ENCODE peak calls at places on chromosomes 3 and 15, in seven cellular contexts. J is psoas muscle, Q is uterus, F is mucosa of descending colon, E is esophagus squamous epithelium, I is BE2C, O is heart left ventricle. H is an unnamed sample.

GRCh38 chr15:71107501-71107815 is 7.8 kb upstream of the THSD4 start:
- DNase-seq in Q (no peak), F (no peak), E (no peak), O (no peak), I (no peak), J (no peak), H (no peak)

GRCh38 chr15:29550834-29551465 is 271.3 kb downstream of the TJP1 start:
- DNase-seq in F (no peak), Q (no peak), I (no peak), J (no peak), E (no peak), O (no peak), H (no peak)

GRCh38 chr3:37639922-37640321 is 221.8 kb upstream of the CTDSPL start:
- DNase-seq in J (no peak), Q (no peak), O (no peak), I (no peak), F (no peak), E (no peak), H (no peak)

GRCh38 chr3:62604746-62605351 is 231.5 kb upstream of the FEZF2 start:
- DNase-seq in E (no peak), I (no peak), O (no peak), F (no peak), J (no peak), Q (no peak), H (no peak)

GRCh38 chr15:69414702-69415161 is 583 bp downstream of the KIF23 start:
- DNase-seq in F (peak; percentile 17), O (no peak), J (no peak), I (peak; percentile 48), E (no peak), Q (no peak), H (peak; percentile 64)

GRCh38 chr15:78146437-78147154 is 2.6 kb upstream of the IDH3A start:
- DNase-seq in E (no peak), I (no peak), F (no peak), O (no peak), Q (no peak), J (no peak), H (no peak)

GRCh38 chr3:426056-426455 is 229.5 kb downstream of the CHL1 start:
- DNase-seq in I (no peak), O (no peak), J (no peak), F (no peak), Q (no peak), E (no peak), H (no peak)

GRCh38 chr3:16071246-16071645 is 103.2 kb upstream of the GALNT15 start:
- DNase-seq in I (no peak), O (no peak), J (no peak), E (no peak), F (peak; percentile 35), Q (no peak), H (no peak)

GRCh38 chr15:45401665-45402161 is 23.4 kb upstream of the GATM start:
- DNase-seq in J (no peak), I (no peak), F (no peak), E (no peak), O (no peak), Q (no peak), H (no peak)

GRCh38 chr3:66144792-66145733 is 75.7 kb upstream of the SLC25A26 start:
- DNase-seq in O (no peak), J (no peak), Q (no peak), F (no peak), I (no peak), E (no peak), H (no peak)

GRCh38 chr3:15291589-15292541 is 40.5 kb downstream of the SH3BP5 start:
- DNase-seq in O (no peak), I (no peak), Q (no peak), E (no peak), J (no peak), F (peak; percentile 35), H (no peak)

GRCh38 chr15:78873796-78874761 is 1.4 kb downstream of the MORF4L1 start:
- DNase-seq in Q (peak; percentile 30), J (no peak), F (peak; percentile 38), I (no peak), E (no peak), O (no peak), H (no peak)

GRCh38 chr15:69979269-69979668 is 118.4 kb downstream of the TLE3 start:
- DNase-seq in F (peak; percentile 42), O (no peak), I (no peak), J (no peak), E (no peak), Q (no peak), H (no peak)

GRCh38 chr15:44788748-44789147 is 52.4 kb downstream of the TRIM69 start:
- DNase-seq in F (no peak), O (no peak), J (no peak), E (no peak), Q (no peak), I (no peak), H (no peak)

GRCh38 chr3:185701891-185702563 is 115.9 kb downstream of the SENP2 start:
- DNase-seq in O (no peak), I (no peak), E (no peak), J (no peak), Q (no peak), F (no peak), H (no peak)

GRCh38 chr3:37174532-37175126 is at the start of gene LRRFIP2:
- DNase-seq in E (no peak), Q (no peak), I (no peak), O (no peak), J (no peak), F (no peak), H (no peak)

GRCh38 chr3:187740446-187741399 is 4.5 kb downstream of the BCL6 start:
- DNase-seq in E (no peak), I (peak; percentile 71), O (peak; percentile 76), Q (peak; percentile 82), J (peak; percentile 90), F (peak; percentile 79), H (peak; percentile 96)

GRCh38 chr3:36484386-36484785 is 104.1 kb downstream of the STAC start:
- DNase-seq in I (no peak), E (no peak), O (no peak), J (no peak), F (no peak), Q (no peak), H (no peak)

GRCh38 chr3:58386966-58387365 is 46.7 kb downstream of the PDHB start:
- DNase-seq in I (no peak), F (peak; percentile 10), O (peak; percentile 50), E (no peak), Q (peak; percentile 26), J (no peak), H (no peak)

GRCh38 chr3:157586293-157586692 is 83.1 kb upstream of the VEPH1 start:
- DNase-seq in O (no peak), E (no peak), Q (no peak), F (no peak), I (no peak), J (no peak), H (no peak)

GRCh38 chr15:94206463-94207167 is 24.7 kb upstream of the MCTP2 start:
- DNase-seq in J (no peak), F (no peak), I (no peak), O (no peak), Q (no peak), E (no peak), H (peak; percentile 95)

GRCh38 chr3:191263365-191263764 is 64.3 kb downstream of the OSTN start:
- DNase-seq in F (no peak), Q (no peak), O (no peak), J (no peak), I (no peak), E (no peak), H (no peak)

GRCh38 chr15:70210538-70210937 is 112.8 kb upstream of the TLE3 start:
- DNase-seq in O (no peak), I (no peak), E (no peak), F (no peak), J (no peak), Q (no peak), H (no peak)

GRCh38 chr3:81198766-81199165 is 562.7 kb downstream of the GBE1 start:
- DNase-seq in F (no peak), Q (no peak), O (no peak), J (no peak), E (no peak), I (no peak), H (no peak)

GRCh38 chr15:20657084-20657483 is 115.5 kb upstream of the GOLGA6L6 start:
- DNase-seq in E (no peak), O (no peak), I (no peak), Q (no peak), J (no peak), F (no peak), H (no peak)

GRCh38 chr15:90184119-90184785 is 16.9 kb upstream of the SEMA4B start:
- DNase-seq in O (peak; percentile 93), I (no peak), E (peak; percentile 22), Q (peak; percentile 89), J (peak; percentile 91), F (peak; percentile 91), H (peak; percentile 17)

GRCh38 chr15:79007066-79007465 is 62.2 kb upstream of the CTSH start:
- DNase-seq in Q (no peak), J (peak; percentile 53), O (no peak), I (peak; percentile 60), F (peak; percentile 70), E (no peak), H (no peak)

GRCh38 chr3:195698325-195699147 is 22.2 kb upstream of the MUC20 start:
- DNase-seq in E (no peak), I (no peak), O (no peak), F (no peak), J (no peak), Q (no peak), H (no peak)
- TF ChIP-seq CTCF in E (no peak), I (no peak), O (no peak), F (no peak), J (no peak), Q (no peak), H (no peak)

DNA sequence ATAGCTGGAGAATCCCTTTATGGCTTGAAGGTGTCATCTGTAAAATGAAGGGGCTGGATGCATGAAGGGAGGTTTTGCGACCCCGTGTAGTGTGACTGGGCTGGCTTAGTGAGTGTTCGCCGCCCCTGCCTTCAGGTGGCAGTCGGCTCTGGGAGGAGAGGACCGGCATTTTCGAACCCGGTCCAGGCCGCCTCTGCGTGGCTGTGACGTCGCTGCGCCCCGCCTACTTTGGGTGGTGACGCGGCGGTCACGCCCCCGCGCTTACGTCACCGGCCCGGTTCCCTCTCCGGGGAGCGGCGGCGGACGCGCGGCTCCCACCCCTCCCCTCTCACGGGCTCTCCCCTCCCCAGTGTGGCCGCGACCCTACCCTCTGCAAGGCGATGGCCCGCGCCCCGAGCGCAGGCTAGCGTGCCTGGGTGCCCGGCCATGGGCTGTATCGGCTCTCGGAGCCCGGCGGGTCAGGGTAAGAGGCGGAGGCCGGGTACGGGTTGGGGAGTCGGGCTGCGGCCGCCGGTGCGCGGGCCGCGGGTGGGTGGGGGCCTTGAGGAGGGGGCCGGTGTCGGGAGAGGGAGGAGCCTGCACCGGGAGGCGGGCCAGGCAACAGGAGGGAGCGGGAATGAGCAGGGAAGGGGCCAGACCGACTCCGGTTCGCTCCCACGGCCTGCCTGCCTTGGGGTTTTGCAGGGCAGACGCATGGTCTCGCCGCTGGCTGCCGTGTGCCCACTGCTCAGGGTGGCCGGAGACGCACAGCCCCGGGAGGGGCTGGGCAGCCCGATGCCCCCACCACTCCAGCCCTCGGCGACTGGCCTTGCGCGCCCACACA is 1.5 kb upstream of the FAM131A start:
- DNase-seq in I (peak; percentile 91), E (peak; percentile 36), O (peak; percentile 87), Q (peak; percentile 84), J (peak; percentile 93), F (peak; percentile 94), H (no peak)
- H3K4me3 ChIP-seq in I (peak overlapping the region; percentile 77), E (peak overlapping the region; percentile 62), O (peak overlapping the region; percentile 84), Q (peak overlapping the region; percentile 69), J (peak overlapping the region; percentile 79), F (peak overlapping the region; percentile 46), H (peak overlapping the region; percentile 61)

GRCh38 chr3:3707858-3708768 is 91.1 kb upstream of the LRRN1 start:
- DNase-seq in J (no peak), Q (no peak), F (no peak), O (no peak), I (no peak), E (no peak), H (no peak)
- TF ChIP-seq CTCF in J (no peak), Q (no peak), F (no peak), O (no peak), I (no peak), E (no peak), H (no peak)

GRCh38 chr15:74955796-74956647 is 550 bp downstream of the RPP25 start:
- DNase-seq in I (peak; percentile 36), Q (peak; percentile 64), O (peak; percentile 69), F (peak; percentile 86), E (no peak), J (peak; percentile 84), H (no peak)
- H3K4me3 ChIP-seq in I (peak overlapping the region; percentile 73), Q (peak overlapping the region; percentile 59), O (peak overlapping the region; percentile 73), F (no peak overlapping the region), E (peak overlapping the region; percentile 61), J (peak overlapping the region; percentile 72), H (peak overlapping the region; percentile 18)

H was measured in AG09309.